ENCODE peak calls at places on chromosomes 2 and 18, in eight cellular contexts. One of them, this sample, is unnamed.

GRCh38 chr2:8414946-8415869 is 266.6 kb upstream of the ID2 start:
- ATAC-seq in T-cell: no peak
- ATAC-seq in HepG2: no peak
- ATAC-seq in WTC11: no peak
- ATAC-seq in activated naive CD8-positive, alpha-beta T cell treated with anti-CD3 and anti-CD28 coated beads, Interleukin-2, amount 10 ng/mL, durations not matched to agents 7 days and 5 days: no peak
- ATAC-seq in left lung: no peak
- ATAC-seq in GM12878: peak; percentile 56
- ATAC-seq in activated CD8-positive, alpha-beta memory T cell treated with anti-CD3 and anti-CD28 coated beads, Interleukin-2, amount 10 ng/mL, durations not matched to agents 7 days and 5 days: no peak
- ATAC-seq in this sample: no peak

GRCh38 chr2:13260401-13260800 is 543.7 kb downstream of the TRIB2 start:
- ATAC-seq in activated naive CD8-positive, alpha-beta T cell treated with anti-CD3 and anti-CD28 coated beads, Interleukin-2, amount 10 ng/mL, durations not matched to agents 7 days and 5 days: no peak
- ATAC-seq in HepG2: no peak
- ATAC-seq in WTC11: peak; percentile 64
- ATAC-seq in left lung: no peak
- ATAC-seq in activated CD8-positive, alpha-beta memory T cell treated with anti-CD3 and anti-CD28 coated beads, Interleukin-2, amount 10 ng/mL, durations not matched to agents 7 days and 5 days: no peak
- ATAC-seq in T-cell: no peak
- ATAC-seq in GM12878: no peak
- ATAC-seq in this sample: no peak

GRCh38 chr18:57561728-57562423 is 24.6 kb downstream of the FECH start:
- ATAC-seq in T-cell: peak; percentile 50
- ATAC-seq in HepG2: peak; percentile 45
- ATAC-seq in WTC11: peak; percentile 62
- ATAC-seq in left lung: peak; percentile 69
- ATAC-seq in activated CD8-positive, alpha-beta memory T cell treated with anti-CD3 and anti-CD28 coated beads, Interleukin-2, amount 10 ng/mL, durations not matched to agents 7 days and 5 days: peak; percentile 63
- ATAC-seq in activated naive CD8-positive, alpha-beta T cell treated with anti-CD3 and anti-CD28 coated beads, Interleukin-2, amount 10 ng/mL, durations not matched to agents 7 days and 5 days: no peak
- ATAC-seq in GM12878: peak; percentile 77
- ATAC-seq in this sample: peak; percentile 32

GRCh38 chr2:129908721-129909373 is 70.6 kb upstream of the RAB6C start:
- ATAC-seq in activated CD8-positive, alpha-beta memory T cell treated with anti-CD3 and anti-CD28 coated beads, Interleukin-2, amount 10 ng/mL, durations not matched to agents 7 days and 5 days: no peak
- ATAC-seq in T-cell: no peak
- ATAC-seq in left lung: no peak
- ATAC-seq in WTC11: peak; percentile 49
- ATAC-seq in GM12878: no peak
- ATAC-seq in activated naive CD8-positive, alpha-beta T cell treated with anti-CD3 and anti-CD28 coated beads, Interleukin-2, amount 10 ng/mL, durations not matched to agents 7 days and 5 days: no peak
- ATAC-seq in HepG2: no peak
- ATAC-seq in this sample: no peak

GRCh38 chr2:86298411-86299390 is 38.7 kb downstream of the REEP1 start:
- ATAC-seq in left lung: peak; percentile 54
- ATAC-seq in HepG2: peak; percentile 92
- ATAC-seq in activated naive CD8-positive, alpha-beta T cell treated with anti-CD3 and anti-CD28 coated beads, Interleukin-2, amount 10 ng/mL, durations not matched to agents 7 days and 5 days: no peak
- ATAC-seq in GM12878: no peak
- ATAC-seq in WTC11: peak; percentile 75
- ATAC-seq in T-cell: no peak
- ATAC-seq in activated CD8-positive, alpha-beta memory T cell treated with anti-CD3 and anti-CD28 coated beads, Interleukin-2, amount 10 ng/mL, durations not matched to agents 7 days and 5 days: no peak
- ATAC-seq in this sample: no peak

GRCh38 chr2:39394427-39395002 is 42.6 kb downstream of the MAP4K3 start:
- ATAC-seq in activated CD8-positive, alpha-beta memory T cell treated with anti-CD3 and anti-CD28 coated beads, Interleukin-2, amount 10 ng/mL, durations not matched to agents 7 days and 5 days: no peak
- ATAC-seq in activated naive CD8-positive, alpha-beta T cell treated with anti-CD3 and anti-CD28 coated beads, Interleukin-2, amount 10 ng/mL, durations not matched to agents 7 days and 5 days: no peak
- ATAC-seq in HepG2: no peak
- ATAC-seq in left lung: no peak
- ATAC-seq in T-cell: no peak
- ATAC-seq in WTC11: peak; percentile 22
- ATAC-seq in GM12878: no peak
- ATAC-seq in this sample: no peak

GRCh38 chr2:62424899-62425298 is 81.1 kb downstream of the TMEM17 start:
- ATAC-seq in HepG2: no peak
- ATAC-seq in GM12878: no peak
- ATAC-seq in activated CD8-positive, alpha-beta memory T cell treated with anti-CD3 and anti-CD28 coated beads, Interleukin-2, amount 10 ng/mL, durations not matched to agents 7 days and 5 days: no peak
- ATAC-seq in left lung: no peak
- ATAC-seq in activated naive CD8-positive, alpha-beta T cell treated with anti-CD3 and anti-CD28 coated beads, Interleukin-2, amount 10 ng/mL, durations not matched to agents 7 days and 5 days: no peak
- ATAC-seq in T-cell: no peak
- ATAC-seq in WTC11: no peak
- ATAC-seq in this sample: no peak

GRCh38 chr18:67504739-67505138 is 11.8 kb downstream of the DSEL start:
- ATAC-seq in left lung: no peak
- ATAC-seq in T-cell: no peak
- ATAC-seq in GM12878: no peak
- ATAC-seq in activated naive CD8-positive, alpha-beta T cell treated with anti-CD3 and anti-CD28 coated beads, Interleukin-2, amount 10 ng/mL, durations not matched to agents 7 days and 5 days: no peak
- ATAC-seq in WTC11: peak; percentile 71
- ATAC-seq in activated CD8-positive, alpha-beta memory T cell treated with anti-CD3 and anti-CD28 coated beads, Interleukin-2, amount 10 ng/mL, durations not matched to agents 7 days and 5 days: no peak
- ATAC-seq in HepG2: no peak
- ATAC-seq in this sample: no peak

GRCh38 chr2:151423760-151424159 is 14.1 kb downstream of the RIF1 start:
- ATAC-seq in T-cell: peak; percentile 98
- ATAC-seq in GM12878: peak; percentile 25
- ATAC-seq in left lung: no peak
- ATAC-seq in HepG2: no peak
- ATAC-seq in activated CD8-positive, alpha-beta memory T cell treated with anti-CD3 and anti-CD28 coated beads, Interleukin-2, amount 10 ng/mL, durations not matched to agents 7 days and 5 days: peak; percentile 59
- ATAC-seq in activated naive CD8-positive, alpha-beta T cell treated with anti-CD3 and anti-CD28 coated beads, Interleukin-2, amount 10 ng/mL, durations not matched to agents 7 days and 5 days: peak; percentile 80
- ATAC-seq in WTC11: no peak
- ATAC-seq in this sample: peak; percentile 77

GRCh38 chr2:197356136-197356535 is 45.6 kb upstream of the ANKRD44 start:
- ATAC-seq in WTC11: peak; percentile 89
- ATAC-seq in T-cell: no peak
- ATAC-seq in activated CD8-positive, alpha-beta memory T cell treated with anti-CD3 and anti-CD28 coated beads, Interleukin-2, amount 10 ng/mL, durations not matched to agents 7 days and 5 days: no peak
- ATAC-seq in left lung: no peak
- ATAC-seq in activated naive CD8-positive, alpha-beta T cell treated with anti-CD3 and anti-CD28 coated beads, Interleukin-2, amount 10 ng/mL, durations not matched to agents 7 days and 5 days: no peak
- ATAC-seq in GM12878: peak; percentile 51
- ATAC-seq in HepG2: peak; percentile 71
- ATAC-seq in this sample: no peak